ENCODE peak calls at places on chromosomes 16 and 17, in five cellular contexts. One of them, this sample, is unnamed.
A peak's percentile ranks its signal among the peaks of the same experiment; 100 is the strongest.

GRCh38 chr17:83181991-83182619 is 102.7 kb downstream of the METRNL start:
- DNase-seq in trophoblast cell: no peak
- DNase-seq in H9: no peak
- DNase-seq in H1: peak; percentile 39
- DNase-seq in mesenchymal stem cell: no peak
- DNase-seq in this sample: no peak

GRCh38 chr17:81164464-81165245 is 652 bp upstream of the PVALEF start:
- DNase-seq in mesenchymal stem cell: no peak
- DNase-seq in trophoblast cell: no peak
- DNase-seq in H9: no peak
- DNase-seq in H1: no peak
- DNase-seq in this sample: no peak

GRCh38 chr16:57563761-57564160 is 21.3 kb downstream of the ADGRG5 start:
- DNase-seq in mesenchymal stem cell: no peak
- DNase-seq in trophoblast cell: no peak
- DNase-seq in H9: no peak
- DNase-seq in H1: no peak
- DNase-seq in this sample: no peak

GRCh38 chr17:72065556-72065955 is 55.3 kb upstream of the SOX9 start:
- DNase-seq in H1: no peak
- DNase-seq in mesenchymal stem cell: no peak
- DNase-seq in H9: no peak
- DNase-seq in trophoblast cell: no peak
- DNase-seq in this sample: no peak

GRCh38 chr17:1186214-1186820 is 6.5 kb upstream of the ABR start:
- DNase-seq in H9: no peak
- DNase-seq in trophoblast cell: no peak
- DNase-seq in mesenchymal stem cell: no peak
- DNase-seq in H1: no peak
- DNase-seq in this sample: no peak

GRCh38 chr16:84449156-84450140 is 55.0 kb downstream of the MEAK7 start:
- DNase-seq in mesenchymal stem cell: no peak
- DNase-seq in trophoblast cell: no peak
- DNase-seq in H1: no peak
- DNase-seq in H9: peak; percentile 28
- DNase-seq in this sample: no peak

GRCh38 chr16:89315791-89316581 is 98.5 kb downstream of the ZNF778 start:
- DNase-seq in H1: no peak
- DNase-seq in trophoblast cell: no peak
- DNase-seq in mesenchymal stem cell: peak; percentile 86
- DNase-seq in H9: no peak
- DNase-seq in this sample: no peak

GRCh38 chr17:28811594-28812135 is 30.9 kb downstream of the FAM222B start:
- DNase-seq in mesenchymal stem cell: peak; percentile 57
- DNase-seq in H1: no peak
- DNase-seq in trophoblast cell: no peak
- DNase-seq in H9: no peak
- DNase-seq in this sample: peak; percentile 24

GRCh38 chr17:9001539-9001938 is 19.8 kb upstream of the NTN1 start:
- DNase-seq in trophoblast cell: no peak
- DNase-seq in H1: no peak
- DNase-seq in H9: no peak
- DNase-seq in mesenchymal stem cell: no peak
- DNase-seq in this sample: no peak

GRCh38 chr16:66220766-66221165 is 145.7 kb upstream of the CDH5 start:
- DNase-seq in mesenchymal stem cell: no peak
- DNase-seq in H9: no peak
- DNase-seq in trophoblast cell: no peak
- DNase-seq in H1: no peak
- DNase-seq in this sample: no peak

GRCh38 chr17:8742828-8743227 is 1.8 kb downstream of the CCDC42 start:
- DNase-seq in mesenchymal stem cell: no peak
- DNase-seq in H9: peak; percentile 27
- DNase-seq in H1: no peak
- DNase-seq in trophoblast cell: no peak
- DNase-seq in this sample: no peak

GRCh38 chr16:71573387-71574094 is 3.4 kb downstream of the TAT start:
- DNase-seq in H9: no peak
- DNase-seq in H1: no peak
- DNase-seq in mesenchymal stem cell: no peak
- DNase-seq in trophoblast cell: no peak
- DNase-seq in this sample: no peak

GRCh38 chr16:50219402-50219975 is 46.9 kb upstream of the ADCY7 start:
- DNase-seq in trophoblast cell: no peak
- DNase-seq in mesenchymal stem cell: no peak
- DNase-seq in H9: no peak
- DNase-seq in H1: no peak
- DNase-seq in this sample: no peak

GRCh38 chr17:77287432-77288068 is 146.8 kb downstream of the SEC14L1 start:
- DNase-seq in trophoblast cell: peak; percentile 62
- DNase-seq in mesenchymal stem cell: peak; percentile 96
- DNase-seq in H9: peak; percentile 83
- DNase-seq in H1: no peak
- DNase-seq in this sample: no peak

GRCh38 chr16:77234611-77235010 is 35.4 kb downstream of the SYCE1L start:
- DNase-seq in H9: peak; percentile 68
- DNase-seq in trophoblast cell: no peak
- DNase-seq in mesenchymal stem cell: no peak
- DNase-seq in H1: no peak
- DNase-seq in this sample: no peak

GRCh38 chr17:29007456-29008455 is 1.9 kb upstream of the SEZ6 start:
- DNase-seq in mesenchymal stem cell: peak; percentile 21
- DNase-seq in H1: no peak
- DNase-seq in H9: no peak
- DNase-seq in trophoblast cell: peak; percentile 65
- DNase-seq in this sample: no peak

GRCh38 chr16:27486344-27486743 is 63.4 kb downstream of the GTF3C1 start:
- DNase-seq in trophoblast cell: no peak
- DNase-seq in mesenchymal stem cell: no peak
- DNase-seq in H9: no peak
- DNase-seq in H1: no peak
- DNase-seq in this sample: no peak

GRCh38 chr16:27489421-27489820 is 60.3 kb downstream of the GTF3C1 start:
- DNase-seq in mesenchymal stem cell: no peak
- DNase-seq in H1: no peak
- DNase-seq in trophoblast cell: no peak
- DNase-seq in H9: no peak
- DNase-seq in this sample: no peak

GRCh38 chr16:27485126-27485525 is 64.6 kb downstream of the GTF3C1 start:
- DNase-seq in mesenchymal stem cell: no peak
- DNase-seq in trophoblast cell: no peak
- DNase-seq in H9: no peak
- DNase-seq in H1: no peak
- DNase-seq in this sample: no peak

GRCh38 chr16:27485811-27486210 is 63.9 kb downstream of the GTF3C1 start:
- DNase-seq in H9: no peak
- DNase-seq in H1: no peak
- DNase-seq in mesenchymal stem cell: no peak
- DNase-seq in trophoblast cell: no peak
- DNase-seq in this sample: no peak

GRCh38 chr16:27486760-27487159 is 63.0 kb downstream of the GTF3C1 start:
- DNase-seq in H9: no peak
- DNase-seq in H1: no peak
- DNase-seq in trophoblast cell: no peak
- DNase-seq in mesenchymal stem cell: no peak
- DNase-seq in this sample: no peak
- H2BK12ac ChIP-seq in H9: no peak overlapping the region
- H2BK12ac ChIP-seq in H1: no peak overlapping the region
- H2BK12ac ChIP-seq in trophoblast cell: no peak overlapping the region
- H2BK12ac ChIP-seq in mesenchymal stem cell: no peak overlapping the region
- H2BK12ac ChIP-seq in this sample: no peak overlapping the region

DNA sequence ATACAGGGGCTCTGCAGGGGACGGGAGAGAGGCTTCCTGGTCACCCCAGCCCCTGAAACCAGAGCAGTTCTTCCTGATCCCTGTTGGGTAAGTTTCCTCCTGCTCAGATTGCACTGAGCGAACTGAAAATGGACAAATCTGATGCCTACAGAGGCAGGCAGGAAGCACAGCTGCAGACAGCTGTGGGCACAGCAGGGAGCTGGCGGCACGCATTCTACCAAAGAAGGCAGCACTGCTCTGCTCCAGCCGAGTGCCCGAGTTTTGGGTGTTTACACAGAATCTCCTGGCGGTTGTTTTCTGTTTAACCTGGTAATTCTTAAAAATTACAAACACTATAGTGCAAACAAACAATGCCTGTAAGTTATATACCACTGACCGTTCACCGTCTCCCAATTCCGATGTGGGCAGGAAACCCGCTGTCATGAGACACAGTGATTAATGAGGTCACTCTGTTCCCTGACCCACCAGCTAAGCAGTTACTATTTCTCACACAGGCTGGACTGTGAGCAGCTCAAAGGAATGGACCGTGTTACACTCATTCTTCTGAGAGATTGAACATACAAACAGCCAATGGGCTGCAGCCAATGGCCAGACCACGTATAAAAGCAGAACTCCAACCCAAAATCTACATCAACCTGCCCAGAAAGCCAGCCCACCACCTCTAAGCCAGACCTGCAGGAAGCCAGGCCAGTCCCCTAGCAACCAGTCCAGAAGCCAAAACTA is 25.5 kb downstream of the NSMCE1 start:
- DNase-seq in H1: no peak
- DNase-seq in H9: peak; percentile 36
- DNase-seq in trophoblast cell: no peak
- DNase-seq in mesenchymal stem cell: peak; percentile 98
- DNase-seq in this sample: no peak
- H4K8ac ChIP-seq in H1: no peak overlapping the region
- H4K8ac ChIP-seq in H9: no peak overlapping the region
- H4K8ac ChIP-seq in trophoblast cell: no peak overlapping the region
- H4K8ac ChIP-seq in mesenchymal stem cell: peak overlapping the region; percentile 73
- H4K8ac ChIP-seq in this sample: no peak overlapping the region

GRCh38 chr16:8733849-8734540 is 59.6 kb downstream of the ABAT start:
- DNase-seq in H1: no peak
- DNase-seq in H9: no peak
- DNase-seq in mesenchymal stem cell: no peak
- DNase-seq in trophoblast cell: no peak
- DNase-seq in this sample: no peak
- H2BK12ac ChIP-seq in H1: no peak overlapping the region
- H2BK12ac ChIP-seq in H9: no peak overlapping the region
- H2BK12ac ChIP-seq in mesenchymal stem cell: no peak overlapping the region
- H2BK12ac ChIP-seq in trophoblast cell: no peak overlapping the region
- H2BK12ac ChIP-seq in this sample: no peak overlapping the region

GRCh38 chr17:50026046-50026675 is 29.7 kb upstream of the ITGA3 start:
- DNase-seq in mesenchymal stem cell: no peak
- DNase-seq in H9: no peak
- DNase-seq in trophoblast cell: no peak
- DNase-seq in H1: no peak
- DNase-seq in this sample: no peak

GRCh38 chr17:50026901-50027638 is 28.8 kb upstream of the ITGA3 start:
- DNase-seq in H9: peak; percentile 94
- DNase-seq in H1: peak; percentile 98
- DNase-seq in trophoblast cell: peak; percentile 68
- DNase-seq in mesenchymal stem cell: peak; percentile 81
- DNase-seq in this sample: peak; percentile 81

GRCh38 chr17:50027639-50028206 is 28.2 kb upstream of the ITGA3 start:
- DNase-seq in H1: no peak
- DNase-seq in mesenchymal stem cell: peak; percentile 95
- DNase-seq in H9: peak; percentile 70
- DNase-seq in trophoblast cell: no peak
- DNase-seq in this sample: no peak

GRCh38 chr17:50028207-50029120 is 27.4 kb upstream of the ITGA3 start:
- DNase-seq in H1: no peak
- DNase-seq in trophoblast cell: no peak
- DNase-seq in H9: peak; percentile 83
- DNase-seq in mesenchymal stem cell: peak; percentile 37
- DNase-seq in this sample: no peak

DNA sequence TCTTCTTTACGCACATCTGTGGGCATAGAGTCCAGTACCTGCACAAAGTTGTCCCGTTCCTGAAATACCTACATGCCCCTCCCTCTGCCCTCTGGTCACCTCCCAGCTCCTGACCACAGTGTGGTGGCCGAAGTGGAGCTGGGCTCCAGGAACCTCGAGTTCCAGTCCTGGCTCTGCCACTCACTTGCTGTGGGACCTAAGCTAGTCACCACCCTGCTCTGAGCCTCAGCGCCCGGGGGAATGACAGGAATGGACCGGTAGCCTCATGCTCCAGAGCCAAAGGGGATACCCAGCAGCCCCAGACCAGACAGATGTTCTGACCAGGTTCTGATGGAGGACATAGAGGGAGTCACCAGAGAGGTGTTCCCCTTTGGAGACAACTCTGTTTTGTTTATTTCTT is 26.7 kb upstream of the ITGA3 start:
- DNase-seq in H1: no peak
- DNase-seq in trophoblast cell: no peak
- DNase-seq in mesenchymal stem cell: no peak
- DNase-seq in H9: no peak
- DNase-seq in this sample: no peak
- H4K8ac ChIP-seq in H1: no peak overlapping the region
- H4K8ac ChIP-seq in trophoblast cell: no peak overlapping the region
- H4K8ac ChIP-seq in mesenchymal stem cell: peak overlapping the region; percentile 78
- H4K8ac ChIP-seq in H9: no peak overlapping the region
- H4K8ac ChIP-seq in this sample: peak overlapping the region; percentile 33